ENCODE peak calls at places on chromosomes 12 and 14, in six cellular contexts. A is cardiac muscle cell; H is breast epithelium; V is thyroid gland; N is tibial nerve; C is CD8-positive, alpha-beta memory T cell. D is an unnamed sample.

GRCh38 chr12:68959457-68960161 is 26.6 kb upstream of the CPM start:
- DNase-seq in A (no peak), H (no peak), V (no peak), N (no peak), C (no peak), D (no peak)

GRCh38 chr12:44317651-44318126 is 481.8 kb downstream of the TMEM117 start:
- DNase-seq in A (peak; percentile 49), H (no peak), V (no peak), N (no peak), C (no peak), D (no peak)

GRCh38 chr12:130838284-130838950 is 633 bp downstream of the STX2 start:
- DNase-seq in A (peak; percentile 56), H (no peak), V (peak; percentile 55), N (no peak), C (peak; percentile 11), D (no peak)

GRCh38 chr14:68683326-68683725 is 109.5 kb downstream of the ZFP36L1 start:
- DNase-seq in A (no peak), H (no peak), V (no peak), N (no peak), C (no peak), D (no peak)

GRCh38 chr12:65734226-65734625 is 90.1 kb upstream of the HMGA2 start:
- DNase-seq in A (no peak), H (no peak), V (no peak), N (no peak), C (no peak), D (no peak)

GRCh38 chr14:74955229-74955999 is at the start of gene PGF:
- DNase-seq in A (peak; percentile 84), H (no peak), V (peak; percentile 86), N (peak; percentile 54), C (peak; percentile 12), D (peak; percentile 82)

GRCh38 chr14:65159281-65160062 is 57.2 kb upstream of the MAX start:
- DNase-seq in A (no peak), H (no peak), V (no peak), N (no peak), C (no peak), D (no peak)

GRCh38 chr14:39431416-39432178 is 636 bp downstream of the FBXO33 start:
- DNase-seq in A (peak; percentile 80), H (peak; percentile 61), V (peak; percentile 56), N (peak; percentile 15), C (peak; percentile 49), D (no peak)

GRCh38 chr12:79659961-79660431 is 30.8 kb downstream of the PAWR start:
- DNase-seq in A (peak; percentile 14), H (no peak), V (no peak), N (no peak), C (no peak), D (no peak)

GRCh38 chr14:32564591-32564990 is 235.5 kb downstream of the AKAP6 start:
- DNase-seq in A (no peak), H (no peak), V (no peak), N (no peak), C (no peak), D (no peak)

GRCh38 chr12:113667095-113667494 is 195.4 kb upstream of the LHX5 start:
- DNase-seq in A (no peak), H (no peak), V (no peak), N (no peak), C (no peak), D (no peak)

GRCh38 chr14:80705241-80705980 is 236.1 kb downstream of the CEP128 start:
- DNase-seq in A (no peak), H (no peak), V (no peak), N (no peak), C (no peak), D (no peak)

GRCh38 chr12:124401563-124402180 is 106.8 kb downstream of the RFLNA start:
- DNase-seq in A (no peak), H (no peak), V (no peak), N (no peak), C (no peak), D (no peak)

GRCh38 chr12:124398578-124399227 is 103.8 kb downstream of the RFLNA start:
- DNase-seq in A (no peak), H (no peak), V (no peak), N (peak; percentile 72), C (no peak), D (peak; percentile 91)

GRCh38 chr12:124397807-124398577 is 103.1 kb downstream of the RFLNA start:
- DNase-seq in A (no peak), H (no peak), V (no peak), N (no peak), C (no peak), D (no peak)

GRCh38 chr12:124399622-124400021 is 104.7 kb downstream of the RFLNA start:
- DNase-seq in A (no peak), H (no peak), V (no peak), N (no peak), C (no peak), D (no peak)

GRCh38 chr12:124400124-124400523 is 105.2 kb downstream of the RFLNA start:
- DNase-seq in A (no peak), H (no peak), V (no peak), N (no peak), C (no peak), D (no peak)
- H3K27ac ChIP-seq in A (no peak overlapping the region), H (peak overlapping the region; percentile 84), V (no peak overlapping the region), N (peak overlapping the region; percentile 91), C (no peak overlapping the region), D (no peak overlapping the region)

GRCh38 chr14:24435998-24436354 is 6.2 kb downstream of the KHNYN start:
- DNase-seq in A (no peak), H (no peak), V (no peak), N (no peak), C (no peak), D (no peak)
- H3K36me3 ChIP-seq in A (peaks cover 41% of the 10 kb centered on the region), H (no peaks in the 10 kb centered on the region), V (peaks cover 53% of the 10 kb centered on the region), N (peaks cover 96% of the 10 kb centered on the region), C (peaks cover 55% of the 10 kb centered on the region), D (peaks cover 80% of the 10 kb centered on the region)

GRCh38 chr12:8661751-8662150 is 875 bp downstream of the MFAP5 start:
- DNase-seq in A (no peak), H (no peak), V (no peak), N (no peak), C (no peak), D (no peak)

GRCh38 chr12:8665729-8666128 is 3.1 kb upstream of the MFAP5 start:
- DNase-seq in A (no peak), H (no peak), V (no peak), N (no peak), C (no peak), D (no peak)

GRCh38 chr12:8667280-8667679 is 4.7 kb upstream of the MFAP5 start:
- DNase-seq in A (no peak), H (no peak), V (no peak), N (no peak), C (no peak), D (no peak)

GRCh38 chr12:8662592-8662991 is at the start of gene MFAP5:
- DNase-seq in A (no peak), H (no peak), V (no peak), N (no peak), C (no peak), D (no peak)

DNA sequence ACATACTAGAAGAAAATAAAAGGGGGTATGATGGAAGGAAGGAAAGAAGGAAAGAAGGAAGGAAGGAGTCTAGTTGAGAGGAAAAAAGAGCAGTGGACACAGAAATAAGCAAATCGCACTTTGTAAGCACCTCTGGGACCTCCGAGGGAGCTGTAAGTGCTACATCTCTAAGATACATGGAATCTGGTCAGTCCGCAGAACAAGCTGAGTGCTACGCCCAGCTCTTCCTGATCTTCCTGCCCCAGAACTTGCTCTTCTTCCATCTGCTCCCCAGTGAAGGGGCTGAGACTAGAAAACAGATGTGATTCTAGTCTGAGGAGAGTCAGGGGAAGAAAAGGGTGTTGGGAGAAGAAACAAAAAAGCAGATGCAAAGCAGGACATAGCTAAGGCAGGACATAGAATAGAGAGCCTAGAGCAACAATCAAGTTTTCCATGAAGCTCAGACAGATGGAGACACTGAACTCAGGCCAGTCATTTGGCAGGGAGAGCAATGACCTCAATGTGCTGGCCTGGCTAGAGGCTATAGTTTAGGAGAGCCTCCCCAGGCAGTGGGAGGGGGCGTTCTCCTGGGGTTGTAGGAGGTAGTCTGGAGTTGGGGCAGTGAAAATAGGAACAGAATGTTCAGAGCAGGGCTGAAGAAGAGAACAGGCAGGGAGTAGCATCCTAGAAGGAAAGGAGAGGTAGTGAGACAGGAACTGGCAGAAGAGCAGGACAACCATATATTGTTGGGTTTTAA is 1.8 kb upstream of the MFAP5 start:
- DNase-seq in A (no peak), H (no peak), V (no peak), N (peak; percentile 64), C (no peak), D (no peak)
- H3K27ac ChIP-seq in A (no peak overlapping the region), H (no peak overlapping the region), V (no peak overlapping the region), N (peak overlapping the region; percentile 87), C (no peak overlapping the region), D (peak overlapping the region; percentile 43)

GRCh38 chr12:112233242-112233641 is 107.9 kb downstream of the TRAFD1 start:
- DNase-seq in A (no peak), H (no peak), V (no peak), N (no peak), C (no peak), D (no peak)
- H3K36me3 ChIP-seq in A (peaks cover 77% of the 10 kb centered on the region), H (peaks cover 9% of the 10 kb centered on the region), V (peaks cover 59% of the 10 kb centered on the region), N (peaks cover 94% of the 10 kb centered on the region), C (peaks cover 47% of the 10 kb centered on the region), D (peaks cover 86% of the 10 kb centered on the region)

DNA sequence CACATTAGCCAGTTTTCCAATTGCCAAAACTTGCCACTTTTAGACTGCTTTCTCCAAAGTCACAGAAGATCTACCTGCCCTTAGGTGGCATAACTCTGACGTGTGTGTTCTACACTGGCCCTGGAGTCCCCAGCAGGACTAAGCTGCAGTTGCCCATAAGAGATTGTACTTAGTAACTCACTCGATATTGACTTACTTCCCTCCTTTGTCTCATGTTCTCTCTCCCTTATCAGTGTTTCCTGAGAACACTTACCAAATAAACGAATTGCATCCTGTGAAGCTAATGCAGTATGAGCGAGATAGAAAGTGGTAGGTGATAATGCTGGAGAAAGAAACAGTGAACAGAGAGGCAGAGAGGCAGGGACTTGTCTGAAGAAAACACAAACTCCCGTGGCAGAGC is 117.2 kb downstream of the NUAK1 start:
- DNase-seq in A (peak; percentile 5), H (no peak), V (no peak), N (no peak), C (no peak), D (no peak)
- H3K27ac ChIP-seq in A (no peak overlapping the region), H (no peak overlapping the region), V (no peak overlapping the region), N (no peak overlapping the region), C (no peak overlapping the region), D (peak overlapping the region; percentile 69)

DNA sequence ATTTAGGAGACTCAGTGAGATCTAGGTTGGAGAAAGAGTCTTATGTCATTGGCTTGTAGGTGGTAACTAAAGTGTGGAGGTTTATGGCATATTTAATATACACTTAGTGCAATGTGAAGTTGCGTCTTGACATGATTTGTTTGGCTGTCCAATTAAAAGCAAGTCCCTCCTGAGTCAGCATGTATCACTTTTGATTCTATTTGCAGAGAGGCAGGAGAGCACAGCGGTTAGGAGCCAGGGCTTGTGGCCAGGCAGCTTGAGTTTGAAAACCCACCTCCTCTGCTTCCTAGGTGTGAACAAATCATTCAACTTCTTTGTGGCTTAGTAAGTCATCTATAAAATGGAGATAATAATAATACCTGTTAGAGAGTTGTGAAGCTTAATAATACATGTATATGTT is 68.5 kb upstream of the OTX2 start:
- DNase-seq in A (no peak), H (no peak), V (no peak), N (no peak), C (no peak), D (no peak)
- H3K36me3 ChIP-seq in A (no peaks in the 10 kb centered on the region), H (no peaks in the 10 kb centered on the region), V (no peaks in the 10 kb centered on the region), N (no peaks in the 10 kb centered on the region), C (no peaks in the 10 kb centered on the region), D (no peaks in the 10 kb centered on the region)

GRCh38 chr12:10101648-10102220 is 2.9 kb upstream of the CLEC1A start:
- DNase-seq in A (no peak), H (no peak), V (no peak), N (no peak), C (no peak), D (no peak)
- H3K27ac ChIP-seq in A (no peak overlapping the region), H (peak overlapping the region; percentile 35), V (no peak overlapping the region), N (peak overlapping the region; percentile 13), C (no peak overlapping the region), D (no peak overlapping the region)

D was measured in ascending aorta.